ENCODE peak calls at places on chromosomes 1 and 21, in seven cellular contexts. One of them, this sample, is unnamed.

GRCh38 chr21:20999567-21000169 is 1.5 kb downstream of the NCAM2 start:
- DNase-seq in GM12878: no peak
- DNase-seq in SK-N-SH: peak
- DNase-seq in K562: peak
- DNase-seq in HepG2: peak
- DNase-seq in GM12892: no peak
- DNase-seq in H1: no peak
- DNase-seq in this sample: peak

GRCh38 chr1:22625262-22625925 is 11.0 kb upstream of the C1QA start:
- DNase-seq in GM12892: no peak
- DNase-seq in SK-N-SH: no peak
- DNase-seq in H1: no peak
- DNase-seq in K562: no peak
- DNase-seq in GM12878: no peak
- DNase-seq in HepG2: no peak
- DNase-seq in this sample: no peak

GRCh38 chr1:178052650-178053461 is 41.0 kb upstream of the RASAL2 start:
- DNase-seq in HepG2: peak
- DNase-seq in K562: no peak
- DNase-seq in GM12892: no peak
- DNase-seq in SK-N-SH: no peak
- DNase-seq in GM12878: no peak
- DNase-seq in H1: no peak
- DNase-seq in this sample: no peak

GRCh38 chr1:27152004-27152828 is 2.7 kb downstream of the SLC9A1 start:
- DNase-seq in HepG2: no peak
- DNase-seq in GM12892: no peak
- DNase-seq in GM12878: no peak
- DNase-seq in H1: no peak
- DNase-seq in K562: no peak
- DNase-seq in SK-N-SH: peak
- DNase-seq in this sample: no peak

GRCh38 chr1:169108897-169109560 is 2.5 kb downstream of the ATP1B1 start:
- DNase-seq in HepG2: peak
- DNase-seq in K562: no peak
- DNase-seq in SK-N-SH: peak
- DNase-seq in GM12878: no peak
- DNase-seq in H1: no peak
- DNase-seq in GM12892: no peak
- DNase-seq in this sample: no peak

GRCh38 chr21:36385233-36385908 is at the start of gene CHAF1B:
- DNase-seq in H1: peak
- DNase-seq in GM12892: peak
- DNase-seq in K562: peak
- DNase-seq in GM12878: no peak
- DNase-seq in SK-N-SH: peak
- DNase-seq in HepG2: peak
- DNase-seq in this sample: peak

GRCh38 chr1:116356673-116357072 is 16.4 kb upstream of the ATP1A1 start:
- DNase-seq in HepG2: no peak
- DNase-seq in GM12878: no peak
- DNase-seq in H1: no peak
- DNase-seq in K562: no peak
- DNase-seq in GM12892: no peak
- DNase-seq in SK-N-SH: no peak
- DNase-seq in this sample: no peak

GRCh38 chr1:153364181-153364580 is 6.5 kb downstream of the S100A9 start:
- DNase-seq in GM12878: no peak
- DNase-seq in GM12892: no peak
- DNase-seq in SK-N-SH: no peak
- DNase-seq in HepG2: no peak
- DNase-seq in K562: no peak
- DNase-seq in H1: no peak
- DNase-seq in this sample: no peak

GRCh38 chr1:158112994-158113758 is 67.5 kb upstream of the CD1D start:
- DNase-seq in H1: no peak
- DNase-seq in GM12878: no peak
- DNase-seq in HepG2: no peak
- DNase-seq in K562: no peak
- DNase-seq in SK-N-SH: peak
- DNase-seq in GM12892: no peak
- DNase-seq in this sample: no peak

GRCh38 chr1:66478116-66478515 is 55.8 kb upstream of the SGIP1 start:
- DNase-seq in SK-N-SH: no peak
- DNase-seq in GM12878: no peak
- DNase-seq in H1: no peak
- DNase-seq in GM12892: no peak
- DNase-seq in HepG2: no peak
- DNase-seq in K562: no peak
- DNase-seq in this sample: no peak

DNA sequence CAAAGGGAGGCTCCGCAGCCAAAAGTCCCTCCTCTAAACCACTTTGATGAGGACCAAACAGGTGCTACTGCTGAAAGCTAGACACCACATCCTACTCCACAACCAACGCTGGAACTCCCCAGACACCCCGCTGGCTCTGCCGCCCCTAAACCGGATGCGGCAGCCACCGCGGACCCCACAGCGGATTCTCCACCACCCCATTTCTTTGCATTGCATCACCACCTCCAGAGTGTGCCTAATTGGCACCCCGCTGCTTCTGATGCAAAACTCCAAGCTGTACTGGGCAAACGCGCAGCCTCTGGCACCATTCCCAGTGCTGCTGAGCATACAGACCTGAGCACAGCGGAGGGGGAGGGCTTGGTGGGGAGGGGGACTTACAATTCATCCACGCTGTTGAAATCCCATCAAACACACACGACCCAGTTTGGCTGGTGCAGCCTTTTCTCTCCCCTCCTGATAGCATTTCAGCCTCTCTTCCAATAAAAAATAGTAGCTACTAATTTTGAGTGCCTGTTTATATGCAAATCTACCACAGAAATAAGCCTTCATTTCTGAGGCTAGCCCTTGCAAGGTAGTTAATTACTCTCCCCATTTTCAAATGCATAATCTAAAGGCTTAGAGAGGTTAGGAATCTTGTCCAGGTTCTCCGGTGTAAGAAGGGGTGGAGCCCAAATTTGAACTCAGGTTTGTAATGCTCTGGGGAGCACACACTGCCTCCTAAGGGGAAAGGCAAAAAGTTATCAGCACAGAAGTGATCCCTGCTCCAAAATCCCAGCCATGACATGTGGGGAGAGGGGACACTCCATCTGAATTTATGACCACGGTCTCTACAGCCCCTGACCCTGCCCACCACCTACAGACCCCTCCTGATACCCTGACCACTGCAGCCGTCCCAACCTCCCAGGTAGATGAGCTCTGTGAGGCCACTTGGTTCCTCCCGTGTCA is 12.2 kb upstream of the RGS16 start:
- DNase-seq in K562: no peak
- DNase-seq in HepG2: no peak
- DNase-seq in H1: no peak
- DNase-seq in GM12892: peak
- DNase-seq in SK-N-SH: peak
- DNase-seq in GM12878: peak
- DNase-seq in this sample: peak
- TF ChIP-seq TAF1 in K562: no peak
- TF ChIP-seq TAF1 in HepG2: no peak
- TF ChIP-seq TAF1 in H1: peak
- TF ChIP-seq TAF1 in GM12892: no peak
- TF ChIP-seq TAF1 in SK-N-SH: no peak
- TF ChIP-seq TAF1 in GM12878: no peak
- TF ChIP-seq TAF1 in this sample: no peak

DNA sequence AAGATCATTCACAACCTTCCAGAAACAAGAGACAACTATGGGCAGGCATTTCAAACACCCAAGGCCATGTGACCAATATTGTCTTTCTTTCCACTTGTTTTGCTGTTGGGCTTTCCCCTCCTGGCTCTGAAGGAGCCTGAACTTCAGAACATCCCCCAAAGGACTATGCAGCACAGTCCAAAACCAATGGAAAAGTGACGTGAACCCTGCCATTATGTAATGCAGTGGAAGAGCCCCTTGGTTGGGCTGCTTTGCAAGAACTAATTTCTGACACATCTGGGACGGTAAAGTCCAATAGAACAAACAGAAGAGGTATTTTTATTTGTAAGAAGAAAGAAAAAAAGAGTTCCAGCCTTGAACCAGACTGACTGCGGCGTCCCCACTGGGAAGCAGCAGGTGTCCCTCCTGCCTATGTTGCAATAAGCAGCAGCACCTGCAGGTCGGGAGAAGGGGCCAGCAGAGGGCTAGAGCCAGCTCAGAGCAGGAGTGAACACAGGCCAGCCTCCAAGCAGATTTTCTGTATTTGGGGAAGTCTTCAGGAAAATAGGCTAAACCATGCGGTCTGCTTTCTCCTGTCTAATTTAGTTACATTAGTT is 116.7 kb downstream of the CDC7 start:
- DNase-seq in K562: peak
- DNase-seq in GM12878: no peak
- DNase-seq in SK-N-SH: no peak
- DNase-seq in HepG2: peak
- DNase-seq in GM12892: no peak
- DNase-seq in H1: peak
- DNase-seq in this sample: no peak
- TF ChIP-seq TAF1 in K562: no peak
- TF ChIP-seq TAF1 in GM12878: no peak
- TF ChIP-seq TAF1 in SK-N-SH: no peak
- TF ChIP-seq TAF1 in HepG2: no peak
- TF ChIP-seq TAF1 in GM12892: no peak
- TF ChIP-seq TAF1 in H1: no peak
- TF ChIP-seq TAF1 in this sample: no peak

GRCh38 chr1:203499643-203500278 is 5.8 kb downstream of the OPTC start:
- DNase-seq in H1: no peak
- DNase-seq in K562: no peak
- DNase-seq in HepG2: no peak
- DNase-seq in SK-N-SH: no peak
- DNase-seq in GM12892: no peak
- DNase-seq in GM12878: no peak
- DNase-seq in this sample: no peak

GRCh38 chr1:203493901-203494300 is at the start of gene OPTC:
- DNase-seq in GM12892: no peak
- DNase-seq in HepG2: no peak
- DNase-seq in GM12878: no peak
- DNase-seq in K562: no peak
- DNase-seq in SK-N-SH: no peak
- DNase-seq in H1: no peak
- DNase-seq in this sample: no peak

GRCh38 chr1:203500279-203500678 is 6.3 kb downstream of the OPTC start:
- DNase-seq in H1: no peak
- DNase-seq in SK-N-SH: no peak
- DNase-seq in GM12878: no peak
- DNase-seq in HepG2: no peak
- DNase-seq in GM12892: no peak
- DNase-seq in K562: no peak
- DNase-seq in this sample: no peak

GRCh38 chr1:203495845-203496244 is 1.9 kb downstream of the OPTC start:
- DNase-seq in GM12878: no peak
- DNase-seq in SK-N-SH: no peak
- DNase-seq in K562: no peak
- DNase-seq in H1: no peak
- DNase-seq in GM12892: no peak
- DNase-seq in HepG2: no peak
- DNase-seq in this sample: no peak

GRCh38 chr1:203497378-203497777 is 3.4 kb downstream of the OPTC start:
- DNase-seq in GM12878: no peak
- DNase-seq in H1: no peak
- DNase-seq in K562: no peak
- DNase-seq in SK-N-SH: no peak
- DNase-seq in GM12892: no peak
- DNase-seq in HepG2: no peak
- DNase-seq in this sample: no peak
- TF ChIP-seq TAF1 in GM12878: no peak
- TF ChIP-seq TAF1 in H1: no peak
- TF ChIP-seq TAF1 in K562: no peak
- TF ChIP-seq TAF1 in SK-N-SH: no peak
- TF ChIP-seq TAF1 in GM12892: no peak
- TF ChIP-seq TAF1 in HepG2: no peak
- TF ChIP-seq TAF1 in this sample: no peak

GRCh38 chr1:29875557-29876028 is 639.3 kb downstream of the PTPRU start:
- DNase-seq in H1: no peak
- DNase-seq in SK-N-SH: peak
- DNase-seq in K562: no peak
- DNase-seq in GM12878: no peak
- DNase-seq in HepG2: no peak
- DNase-seq in GM12892: no peak
- DNase-seq in this sample: no peak
- TF ChIP-seq TAF1 in H1: no peak
- TF ChIP-seq TAF1 in SK-N-SH: no peak
- TF ChIP-seq TAF1 in K562: no peak
- TF ChIP-seq TAF1 in GM12878: no peak
- TF ChIP-seq TAF1 in HepG2: no peak
- TF ChIP-seq TAF1 in GM12892: no peak
- TF ChIP-seq TAF1 in this sample: no peak

GRCh38 chr1:41713557-41714327 is 205.0 kb downstream of the HIVEP3 start:
- DNase-seq in H1: peak
- DNase-seq in GM12892: no peak
- DNase-seq in SK-N-SH: peak
- DNase-seq in GM12878: no peak
- DNase-seq in HepG2: no peak
- DNase-seq in K562: no peak
- DNase-seq in this sample: no peak
- TF ChIP-seq TAF1 in H1: no peak
- TF ChIP-seq TAF1 in GM12892: no peak
- TF ChIP-seq TAF1 in SK-N-SH: peak
- TF ChIP-seq TAF1 in GM12878: no peak
- TF ChIP-seq TAF1 in HepG2: no peak
- TF ChIP-seq TAF1 in K562: no peak
- TF ChIP-seq TAF1 in this sample: no peak

GRCh38 chr1:150001415-150001814 is 9.1 kb downstream of the OTUD7B start:
- DNase-seq in GM12892: no peak
- DNase-seq in GM12878: no peak
- DNase-seq in K562: peak
- DNase-seq in SK-N-SH: no peak
- DNase-seq in H1: no peak
- DNase-seq in HepG2: no peak
- DNase-seq in this sample: no peak

GRCh38 chr1:149993764-149994163 is 16.8 kb downstream of the OTUD7B start:
- DNase-seq in SK-N-SH: no peak
- DNase-seq in H1: no peak
- DNase-seq in K562: no peak
- DNase-seq in GM12878: no peak
- DNase-seq in GM12892: no peak
- DNase-seq in HepG2: no peak
- DNase-seq in this sample: no peak

GRCh38 chr1:150002217-150002616 is 8.3 kb downstream of the OTUD7B start:
- DNase-seq in SK-N-SH: no peak
- DNase-seq in H1: no peak
- DNase-seq in HepG2: no peak
- DNase-seq in GM12878: no peak
- DNase-seq in GM12892: no peak
- DNase-seq in K562: no peak
- DNase-seq in this sample: no peak

GRCh38 chr1:149995927-149996326 is 14.6 kb downstream of the OTUD7B start:
- DNase-seq in SK-N-SH: no peak
- DNase-seq in GM12892: no peak
- DNase-seq in HepG2: no peak
- DNase-seq in H1: no peak
- DNase-seq in K562: no peak
- DNase-seq in GM12878: peak
- DNase-seq in this sample: no peak

GRCh38 chr1:149997585-149998262 is 12.8 kb downstream of the OTUD7B start:
- DNase-seq in SK-N-SH: no peak
- DNase-seq in HepG2: no peak
- DNase-seq in GM12892: no peak
- DNase-seq in GM12878: peak
- DNase-seq in H1: no peak
- DNase-seq in K562: no peak
- DNase-seq in this sample: no peak
- TF ChIP-seq TAF1 in SK-N-SH: no peak
- TF ChIP-seq TAF1 in HepG2: no peak
- TF ChIP-seq TAF1 in GM12892: no peak
- TF ChIP-seq TAF1 in GM12878: no peak
- TF ChIP-seq TAF1 in H1: no peak
- TF ChIP-seq TAF1 in K562: no peak
- TF ChIP-seq TAF1 in this sample: no peak

This sample was measured in GM12891.